ENCODE peak calls at places on chromosome 3, in six cellular contexts. Q is stimulated activated CD8-positive, alpha-beta memory T cell treated with anti-CD3 and anti-CD28 coated beads, Interleukin-7, amount 100 ng/mL, for 48 hours; Z is suprapubic skin; S is HTR-8/SVneo; K is GF-D8; N is heart right ventricle. G is an unnamed sample.

GRCh38 chr3:184511741-184512140 is 49.8 kb upstream of the EPHB3 start:
- DNase-seq in Q (no peak), Z (no peak), S (no peak), K (no peak), N (no peak), G (no peak)

GRCh38 chr3:150132101-150132749 is 161.5 kb upstream of the PFN2 start:
- DNase-seq in Q (no peak), Z (no peak), S (no peak), K (no peak), N (no peak), G (no peak)

GRCh38 chr3:183044547-183045229 is 54.6 kb downstream of the MCCC1 start:
- DNase-seq in Q (no peak), Z (no peak), S (no peak), K (no peak), N (no peak), G (no peak)

GRCh38 chr3:46965151-46965550 is 11.4 kb downstream of the CCDC12 start:
- DNase-seq in Q (no peak), Z (no peak), S (no peak), K (peak; percentile 79), N (no peak), G (peak; percentile 51)

GRCh38 chr3:170007031-170007663 is 30.6 kb upstream of the GPR160 start:
- DNase-seq in Q (no peak), Z (no peak), S (no peak), K (peak; percentile 87), N (no peak), G (no peak)

GRCh38 chr3:58241321-58242044 is 3.9 kb downstream of the ABHD6 start:
- DNase-seq in Q (no peak), Z (no peak), S (no peak), K (no peak), N (no peak), G (no peak)

GRCh38 chr3:177213806-177214528 is 16.7 kb upstream of the TBL1XR1 start:
- DNase-seq in Q (no peak), Z (no peak), S (no peak), K (no peak), N (no peak), G (no peak)

GRCh38 chr3:76034652-76035051 is 249.3 kb upstream of the ZNF717 start:
- DNase-seq in Q (no peak), Z (no peak), S (peak; percentile 8), K (no peak), N (no peak), G (no peak)

GRCh38 chr3:53703630-53704362 is 142.4 kb downstream of the CHDH start:
- DNase-seq in Q (no peak), Z (no peak), S (no peak), K (no peak), N (no peak), G (no peak)

GRCh38 chr3:21573291-21573690 is 177.7 kb downstream of the ZNF385D start:
- DNase-seq in Q (no peak), Z (no peak), S (no peak), K (no peak), N (no peak), G (no peak)

GRCh38 chr3:48504051-48504946 is at the start of gene SHISA5:
- DNase-seq in Q (peak; percentile 35), Z (peak; percentile 83), S (no peak), K (no peak), N (peak; percentile 89), G (peak; percentile 95)

GRCh38 chr3:62100233-62100989 is 272.9 kb downstream of the FEZF2 start:
- DNase-seq in Q (no peak), Z (no peak), S (no peak), K (no peak), N (no peak), G (no peak)

GRCh38 chr3:56988874-56989433 is 71.5 kb upstream of the SPATA12 start:
- DNase-seq in Q (no peak), Z (peak; percentile 90), S (peak; percentile 74), K (no peak), N (peak; percentile 87), G (no peak)

GRCh38 chr3:189967254-189967865 is 153.3 kb downstream of the P3H2 start:
- DNase-seq in Q (no peak), Z (no peak), S (peak; percentile 43), K (no peak), N (peak; percentile 39), G (no peak)

GRCh38 chr3:157544501-157545139 is 41.4 kb upstream of the VEPH1 start:
- DNase-seq in Q (no peak), Z (no peak), S (no peak), K (no peak), N (no peak), G (no peak)

GRCh38 chr3:134795776-134796312 is 784 bp downstream of the EPHB1 start:
- DNase-seq in Q (no peak), Z (no peak), S (no peak), K (no peak), N (no peak), G (peak; percentile 82)

GRCh38 chr3:182325213-182325941 is 467.9 kb upstream of the ATP11B start:
- DNase-seq in Q (no peak), Z (no peak), S (peak; percentile 25), K (no peak), N (no peak), G (no peak)

GRCh38 chr3:185756477-185756876 is 68.4 kb downstream of the IGF2BP2 start:
- DNase-seq in Q (no peak), Z (no peak), S (no peak), K (no peak), N (no peak), G (no peak)